ENCODE peak calls at places on chromosomes 2 and 18, in nine cellular contexts. M is IMR-90, J is GM20000, Y is Calu3, Z is thoracic aorta, O is GM12865, K is uterus, T is K562, V is PC-3. C is an unnamed sample.

GRCh38 chr18:76256897-76257500 is 238.0 kb downstream of the ZNF516 start:
- DNase-seq in M (peak), J (no peak), Y (peak), Z (no peak), O (peak), K (peak), T (peak), V (peak), C (no peak)

GRCh38 chr2:161913865-161914264 is 160.2 kb downstream of the DPP4 start:
- DNase-seq in M (peak), J (no peak), Y (no peak), Z (no peak), O (no peak), K (no peak), T (no peak), V (peak), C (no peak)

GRCh38 chr2:230981704-230982103 is 14.2 kb upstream of the SPATA3 start:
- DNase-seq in M (no peak), J (no peak), Y (no peak), Z (no peak), O (peak), K (no peak), T (no peak), V (no peak), C (no peak)

GRCh38 chr18:79776674-79777073 is 21.1 kb upstream of the KCNG2 start:
- DNase-seq in M (no peak), J (no peak), Y (no peak), Z (no peak), O (no peak), K (no peak), T (no peak), V (no peak), C (no peak)

GRCh38 chr2:102708847-102709559 is 52.8 kb upstream of the TMEM182 start:
- DNase-seq in M (peak), J (no peak), Y (peak), Z (no peak), O (no peak), K (no peak), T (no peak), V (peak), C (no peak)

GRCh38 chr2:173239644-173240043 is 115.0 kb upstream of the CDCA7 start:
- DNase-seq in M (peak), J (peak), Y (no peak), Z (no peak), O (peak), K (no peak), T (no peak), V (no peak), C (peak)

GRCh38 chr18:11689031-11689971 is at the start of gene GNAL:
- DNase-seq in M (peak), J (peak), Y (peak), Z (peak), O (peak), K (peak), T (peak), V (peak), C (peak)

GRCh38 chr2:64945973-64946736 is 43.0 kb upstream of the SLC1A4 start:
- DNase-seq in M (peak), J (peak), Y (no peak), Z (no peak), O (peak), K (no peak), T (no peak), V (no peak), C (peak)

GRCh38 chr2:222794585-222795579 is 66.0 kb upstream of the ACSL3 start:
- DNase-seq in M (no peak), J (no peak), Y (no peak), Z (no peak), O (no peak), K (no peak), T (peak), V (no peak), C (no peak)

GRCh38 chr2:240557808-240558207 is at the start of gene ANKMY1:
- DNase-seq in M (peak), J (peak), Y (peak), Z (no peak), O (peak), K (no peak), T (no peak), V (peak), C (peak)

GRCh38 chr2:162840598-162841246 is 2.2 kb upstream of the KCNH7 start:
- DNase-seq in M (peak), J (peak), Y (peak), Z (no peak), O (peak), K (no peak), T (peak), V (peak), C (peak)

GRCh38 chr2:44560352-44560751 is 198.6 kb downstream of the CAMKMT start:
- DNase-seq in M (no peak), J (no peak), Y (peak), Z (no peak), O (peak), K (no peak), T (peak), V (peak), C (no peak)

GRCh38 chr18:59065684-59066083 is 74.0 kb upstream of the SEC11C start:
- DNase-seq in M (no peak), J (no peak), Y (no peak), Z (no peak), O (no peak), K (no peak), T (no peak), V (peak), C (no peak)

GRCh38 chr18:25181581-25181980 is 170.4 kb downstream of the ZNF521 start:
- DNase-seq in M (no peak), J (no peak), Y (no peak), Z (no peak), O (no peak), K (no peak), T (no peak), V (no peak), C (no peak)

GRCh38 chr2:235097196-235097895 is 145.5 kb downstream of the SH3BP4 start:
- DNase-seq in M (no peak), J (no peak), Y (no peak), Z (no peak), O (no peak), K (no peak), T (no peak), V (no peak), C (no peak)

GRCh38 chr18:55189972-55190371 is 230.7 kb upstream of the CCDC68 start:
- DNase-seq in M (no peak), J (no peak), Y (no peak), Z (no peak), O (no peak), K (no peak), T (peak), V (no peak), C (no peak)

GRCh38 chr2:65420712-65421431 is 11.5 kb downstream of the SPRED2 start:
- DNase-seq in M (peak), J (peak), Y (no peak), Z (no peak), O (peak), K (no peak), T (peak), V (peak), C (peak)

GRCh38 chr2:215619022-215619958 is 183.4 kb upstream of the FN1 start:
- DNase-seq in M (peak), J (no peak), Y (peak), Z (no peak), O (peak), K (no peak), T (peak), V (peak), C (no peak)

GRCh38 chr2:10520154-10520553 is 72.0 kb upstream of the ODC1 start:
- DNase-seq in M (no peak), J (no peak), Y (no peak), Z (no peak), O (peak), K (peak), T (no peak), V (peak), C (no peak)

GRCh38 chr2:170115501-170116229 is 62.3 kb upstream of the MYO3B start:
- DNase-seq in M (no peak), J (no peak), Y (no peak), Z (no peak), O (no peak), K (no peak), T (peak), V (no peak), C (no peak)

GRCh38 chr2:104790100-104790811 is 63.7 kb upstream of the POU3F3 start:
- DNase-seq in M (no peak), J (no peak), Y (no peak), Z (no peak), O (no peak), K (no peak), T (no peak), V (no peak), C (no peak)

GRCh38 chr2:31235504-31235902 is 1.6 kb downstream of the EHD3 start:
- DNase-seq in M (peak), J (no peak), Y (no peak), Z (no peak), O (no peak), K (no peak), T (peak), V (peak), C (no peak)

GRCh38 chr18:75161629-75162028 is 47.3 kb downstream of the PTGR3 start:
- DNase-seq in M (no peak), J (peak), Y (peak), Z (no peak), O (no peak), K (no peak), T (peak), V (no peak), C (peak)

GRCh38 chr2:85954192-85954900 is 65.6 kb upstream of the ST3GAL5 start:
- DNase-seq in M (no peak), J (no peak), Y (no peak), Z (no peak), O (no peak), K (no peak), T (no peak), V (no peak), C (no peak)

GRCh38 chr2:232568161-232568560 is 17.7 kb downstream of the EIF4E2 start:
- DNase-seq in M (peak), J (no peak), Y (peak), Z (no peak), O (no peak), K (no peak), T (no peak), V (peak), C (no peak)

GRCh38 chr2:196783431-196784094 is 15.9 kb downstream of the GTF3C3 start:
- DNase-seq in M (peak), J (peak), Y (no peak), Z (no peak), O (no peak), K (no peak), T (no peak), V (peak), C (no peak)

GRCh38 chr2:191521608-191522208 is 156.2 kb upstream of the NABP1 start:
- DNase-seq in M (peak), J (peak), Y (no peak), Z (no peak), O (peak), K (no peak), T (peak), V (peak), C (peak)

GRCh38 chr2:41101281-41101680 is 649.4 kb upstream of the SLC8A1 start:
- DNase-seq in M (no peak), J (no peak), Y (no peak), Z (no peak), O (no peak), K (no peak), T (no peak), V (no peak), C (no peak)

GRCh38 chr2:146572598-146572997 is 1272.2 kb upstream of the ACVR2A start:
- DNase-seq in M (peak), J (no peak), Y (no peak), Z (no peak), O (no peak), K (no peak), T (no peak), V (peak), C (no peak)

GRCh38 chr2:54204476-54204875 is 51.6 kb downstream of the TSPYL6 start:
- DNase-seq in M (no peak), J (no peak), Y (no peak), Z (no peak), O (no peak), K (no peak), T (no peak), V (no peak), C (no peak)

GRCh38 chr2:153059338-153060052 is 341.1 kb downstream of the ARL6IP6 start:
- DNase-seq in M (no peak), J (no peak), Y (peak), Z (no peak), O (no peak), K (no peak), T (no peak), V (peak), C (no peak)

GRCh38 chr2:25548587-25548986 is 124.8 kb downstream of the DTNB start:
- DNase-seq in M (no peak), J (no peak), Y (no peak), Z (no peak), O (no peak), K (no peak), T (no peak), V (no peak), C (no peak)

GRCh38 chr18:25464211-25464610 is 112.2 kb upstream of the ZNF521 start:
- DNase-seq in M (peak), J (no peak), Y (no peak), Z (no peak), O (no peak), K (no peak), T (no peak), V (no peak), C (no peak)

GRCh38 chr18:46772396-46772795 is 15.5 kb upstream of the ST8SIA5 start:
- DNase-seq in M (no peak), J (no peak), Y (no peak), Z (no peak), O (no peak), K (no peak), T (no peak), V (no peak), C (no peak)

GRCh38 chr18:50644807-50645206 is 84.9 kb downstream of the MAPK4 start:
- DNase-seq in M (no peak), J (no peak), Y (peak), Z (no peak), O (peak), K (no peak), T (peak), V (peak), C (no peak)
- TF ChIP-seq CTCF in M (no peak), J (no peak), Y (peak), Z (no peak), O (peak), K (no peak), T (peak), V (peak), C (no peak)

DNA sequence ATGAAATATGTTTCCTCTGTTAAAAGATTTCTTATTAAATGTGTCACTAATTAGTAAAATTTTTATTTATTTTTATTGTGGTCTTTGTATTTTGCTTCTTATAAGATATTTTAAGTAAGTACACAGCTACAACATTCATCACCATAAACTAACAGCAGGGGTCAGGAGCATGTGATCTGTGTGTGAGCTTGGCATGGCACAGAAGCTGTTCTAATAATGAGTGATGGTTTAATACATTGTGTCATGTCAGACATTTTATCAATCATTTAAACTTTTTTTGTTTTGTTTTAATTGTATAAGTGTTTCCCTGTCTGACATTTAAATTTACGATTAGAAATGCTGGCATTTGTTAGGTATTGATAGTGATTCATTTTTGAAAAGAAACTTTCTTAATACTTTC is 585.4 kb downstream of the DSC3 start:
- DNase-seq in M (no peak), J (no peak), Y (peak), Z (no peak), O (no peak), K (no peak), T (peak), V (peak), C (no peak)
- TF ChIP-seq CTCF in M (no peak), J (no peak), Y (no peak), Z (no peak), O (no peak), K (no peak), T (no peak), V (peak), C (no peak)

GRCh38 chr18:2180586-2180985 is 390.7 kb downstream of the METTL4 start:
- DNase-seq in M (no peak), J (no peak), Y (peak), Z (no peak), O (no peak), K (no peak), T (peak), V (no peak), C (no peak)
- TF ChIP-seq CTCF in M (no peak), J (no peak), Y (no peak), Z (no peak), O (no peak), K (no peak), T (peak), V (no peak), C (no peak)

GRCh38 chr2:181581534-181581933 is 75.4 kb downstream of the CERKL start:
- DNase-seq in M (no peak), J (no peak), Y (peak), Z (no peak), O (peak), K (no peak), T (no peak), V (peak), C (no peak)
- TF ChIP-seq CTCF in M (no peak), J (no peak), Y (peak), Z (no peak), O (no peak), K (no peak), T (no peak), V (peak), C (no peak)

GRCh38 chr2:120180066-120180465 is 43.1 kb downstream of the TMEM185B start:
- DNase-seq in M (no peak), J (no peak), Y (no peak), Z (no peak), O (no peak), K (no peak), T (no peak), V (no peak), C (no peak)

GRCh38 chr2:120176526-120176925 is 46.7 kb downstream of the TMEM185B start:
- DNase-seq in M (no peak), J (no peak), Y (no peak), Z (no peak), O (no peak), K (no peak), T (no peak), V (no peak), C (no peak)

GRCh38 chr2:120177973-120178372 is 45.2 kb downstream of the TMEM185B start:
- DNase-seq in M (no peak), J (no peak), Y (no peak), Z (no peak), O (peak), K (no peak), T (no peak), V (no peak), C (no peak)

GRCh38 chr2:120175000-120175581 is 48.1 kb downstream of the TMEM185B start:
- DNase-seq in M (peak), J (peak), Y (peak), Z (no peak), O (peak), K (peak), T (peak), V (peak), C (peak)

DNA sequence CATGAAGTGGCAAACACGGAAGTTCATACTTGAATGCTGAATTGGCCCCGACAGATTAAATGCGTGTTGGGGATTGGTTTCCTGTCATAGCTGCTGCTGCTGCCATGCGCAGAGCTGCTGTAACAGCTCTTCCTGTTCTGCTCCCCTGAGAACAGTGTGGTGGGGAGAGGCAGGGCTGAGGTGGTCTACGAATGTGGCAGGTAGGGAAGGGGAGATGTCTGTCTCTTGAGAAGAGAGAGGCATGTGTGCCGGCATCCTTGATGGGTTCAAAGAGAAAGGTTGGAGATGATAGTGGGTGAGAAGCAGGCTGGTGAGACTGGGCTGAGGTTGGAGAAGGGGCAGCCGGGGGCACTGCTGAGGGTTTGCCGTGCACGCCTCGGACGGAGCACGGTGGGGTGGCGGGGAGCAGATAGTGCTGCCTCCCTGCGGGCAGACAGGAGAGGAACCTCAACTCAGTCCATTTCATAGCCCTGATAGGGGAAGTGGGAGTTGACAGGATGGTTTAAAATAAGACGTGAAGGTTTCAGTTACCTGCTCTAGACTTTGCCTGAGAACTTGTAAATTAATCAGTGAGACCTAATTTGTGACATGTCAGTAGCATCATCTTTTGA is 46.1 kb downstream of the TMEM185B start:
- DNase-seq in M (no peak), J (peak), Y (no peak), Z (no peak), O (peak), K (no peak), T (peak), V (no peak), C (peak)
- TF ChIP-seq CTCF in M (no peak), J (peak), Y (no peak), Z (no peak), O (peak), K (no peak), T (peak), V (no peak), C (peak)

GRCh38 chr2:241637233-241638062 is at the start of gene ATG4B:
- DNase-seq in M (peak), J (peak), Y (peak), Z (peak), O (peak), K (peak), T (peak), V (peak), C (peak)
- TF ChIP-seq CTCF in M (no peak), J (no peak), Y (no peak), Z (no peak), O (no peak), K (peak), T (no peak), V (no peak), C (no peak)

GRCh38 chr18:499351-500229 is 911 bp downstream of the COLEC12 start:
- DNase-seq in M (peak), J (no peak), Y (no peak), Z (no peak), O (no peak), K (peak), T (peak), V (peak), C (no peak)

GRCh38 chr18:500556-501405 is at the start of gene COLEC12:
- DNase-seq in M (no peak), J (no peak), Y (no peak), Z (no peak), O (no peak), K (peak), T (no peak), V (no peak), C (peak)

GRCh38 chr18:498901-499300 is 1.6 kb downstream of the COLEC12 start:
- DNase-seq in M (no peak), J (no peak), Y (no peak), Z (no peak), O (no peak), K (no peak), T (no peak), V (no peak), C (no peak)

GRCh38 chr18:501406-501714 is 859 bp upstream of the COLEC12 start:
- DNase-seq in M (no peak), J (no peak), Y (no peak), Z (no peak), O (no peak), K (no peak), T (no peak), V (no peak), C (no peak)

GRCh38 chr18:500230-500555 is 308 bp downstream of the COLEC12 start:
- DNase-seq in M (no peak), J (no peak), Y (no peak), Z (no peak), O (no peak), K (no peak), T (no peak), V (no peak), C (no peak)
- TF ChIP-seq CTCF in M (no peak), J (no peak), Y (no peak), Z (peak), O (no peak), K (peak), T (no peak), V (no peak), C (no peak)

DNA sequence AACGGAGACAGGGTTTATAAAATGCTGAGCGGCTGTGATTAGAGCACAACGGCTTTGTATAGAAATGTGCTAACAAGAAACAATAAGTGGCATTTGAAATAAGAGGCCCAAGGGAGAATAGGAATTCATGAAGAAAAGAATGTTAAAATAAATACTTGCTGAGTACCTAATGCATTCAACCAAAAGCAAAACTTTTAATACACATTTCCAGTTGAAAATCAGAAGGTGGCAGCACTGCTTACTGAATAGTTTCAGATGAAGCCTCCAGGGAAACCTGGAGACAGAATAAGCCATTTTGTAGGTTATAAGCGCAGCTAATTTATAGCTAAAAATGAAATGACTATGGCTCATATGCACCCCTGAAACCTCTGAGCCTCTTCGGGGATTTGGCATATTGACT is 286.6 kb downstream of the DPP10 start:
- DNase-seq in M (no peak), J (no peak), Y (no peak), Z (no peak), O (no peak), K (no peak), T (no peak), V (peak), C (no peak)
- TF ChIP-seq CTCF in M (no peak), J (no peak), Y (no peak), Z (no peak), O (no peak), K (no peak), T (no peak), V (peak), C (no peak)

GRCh38 chr2:160019374-160020098 is 42.9 kb downstream of the PLA2R1 start:
- DNase-seq in M (no peak), J (no peak), Y (no peak), Z (no peak), O (no peak), K (no peak), T (no peak), V (no peak), C (no peak)

GRCh38 chr2:160022162-160022561 is 40.3 kb downstream of the PLA2R1 start:
- DNase-seq in M (no peak), J (no peak), Y (no peak), Z (no peak), O (peak), K (no peak), T (peak), V (peak), C (no peak)
- TF ChIP-seq CTCF in M (peak), J (no peak), Y (no peak), Z (no peak), O (peak), K (no peak), T (peak), V (peak), C (no peak)